ENCODE peak calls at places on chromosomes 5 and 9, in five cellular contexts. L is progenitor cell of endocrine pancreas, T is astrocyte, G is brain microvascular endothelial cell, D is GM06990. P is an unnamed sample.

GRCh38 chr5:117077142-117077541 is 502.5 kb upstream of the SEMA6A start:
- DNase-seq in L (no peak), T (no peak), G (no peak), D (no peak), P (no peak)

GRCh38 chr5:61397238-61397637 is 65.2 kb downstream of the ZSWIM6 start:
- DNase-seq in L (no peak), T (no peak), G (peak), D (no peak), P (no peak)

GRCh38 chr5:39717186-39717897 is 292.6 kb upstream of the DAB2 start:
- DNase-seq in L (no peak), T (no peak), G (no peak), D (no peak), P (no peak)

GRCh38 chr5:73853091-73853490 is 227.1 kb downstream of the ARHGEF28 start:
- DNase-seq in L (no peak), T (peak), G (peak), D (no peak), P (no peak)

GRCh38 chr9:3662671-3663070 is 136.9 kb upstream of the RFX3 start:
- DNase-seq in L (no peak), T (peak), G (peak), D (no peak), P (no peak)

GRCh38 chr9:129835860-129836223 is 584 bp downstream of the USP20 start:
- DNase-seq in L (no peak), T (peak), G (peak), D (no peak), P (no peak)

GRCh38 chr5:14399054-14399657 is 182.4 kb upstream of the OTULINL start:
- DNase-seq in L (no peak), T (peak), G (peak), D (no peak), P (no peak)

GRCh38 chr9:71816782-71817549 is 48.7 kb upstream of the CEMIP2 start:
- DNase-seq in L (no peak), T (no peak), G (no peak), D (no peak), P (no peak)

GRCh38 chr5:6715758-6716633 is 2.8 kb downstream of the TENT4A start:
- DNase-seq in L (no peak), T (no peak), G (no peak), D (no peak), P (no peak)

GRCh38 chr5:163105456-163105855 is 331.9 kb upstream of the CCNG1 start:
- DNase-seq in L (no peak), T (peak), G (no peak), D (no peak), P (no peak)

GRCh38 chr9:24189986-24190385 is 355.7 kb downstream of the IZUMO3 start:
- DNase-seq in L (no peak), T (no peak), G (no peak), D (no peak), P (no peak)

GRCh38 chr5:139371482-139372435 is 11.3 kb downstream of the SLC23A1 start:
- DNase-seq in L (no peak), T (peak), G (no peak), D (no peak), P (no peak)

GRCh38 chr5:90173299-90174030 is 236.1 kb downstream of the CETN3 start:
- DNase-seq in L (no peak), T (peak), G (no peak), D (no peak), P (no peak)

GRCh38 chr9:137828527-137829259 is 48.9 kb upstream of the CACNA1B start:
- DNase-seq in L (peak), T (no peak), G (no peak), D (no peak), P (no peak)

GRCh38 chr5:43661102-43661501 is 58.1 kb downstream of the NNT start:
- DNase-seq in L (no peak), T (no peak), G (peak), D (no peak), P (no peak)

GRCh38 chr5:127517110-127517479 is 345 bp upstream of the PRRC1 start:
- DNase-seq in L (peak), T (peak), G (no peak), D (no peak), P (no peak)

GRCh38 chr9:90815183-90815943 is 13.7 kb downstream of the SYK start:
- DNase-seq in L (no peak), T (no peak), G (no peak), D (no peak), P (peak)

GRCh38 chr9:134838651-134839431 is 41.8 kb upstream of the FCN2 start:
- DNase-seq in L (no peak), T (no peak), G (no peak), D (no peak), P (no peak)

GRCh38 chr5:108367679-108368334 is 14.1 kb downstream of the FBXL17 start:
- DNase-seq in L (no peak), T (peak), G (no peak), D (no peak), P (no peak)

DNA sequence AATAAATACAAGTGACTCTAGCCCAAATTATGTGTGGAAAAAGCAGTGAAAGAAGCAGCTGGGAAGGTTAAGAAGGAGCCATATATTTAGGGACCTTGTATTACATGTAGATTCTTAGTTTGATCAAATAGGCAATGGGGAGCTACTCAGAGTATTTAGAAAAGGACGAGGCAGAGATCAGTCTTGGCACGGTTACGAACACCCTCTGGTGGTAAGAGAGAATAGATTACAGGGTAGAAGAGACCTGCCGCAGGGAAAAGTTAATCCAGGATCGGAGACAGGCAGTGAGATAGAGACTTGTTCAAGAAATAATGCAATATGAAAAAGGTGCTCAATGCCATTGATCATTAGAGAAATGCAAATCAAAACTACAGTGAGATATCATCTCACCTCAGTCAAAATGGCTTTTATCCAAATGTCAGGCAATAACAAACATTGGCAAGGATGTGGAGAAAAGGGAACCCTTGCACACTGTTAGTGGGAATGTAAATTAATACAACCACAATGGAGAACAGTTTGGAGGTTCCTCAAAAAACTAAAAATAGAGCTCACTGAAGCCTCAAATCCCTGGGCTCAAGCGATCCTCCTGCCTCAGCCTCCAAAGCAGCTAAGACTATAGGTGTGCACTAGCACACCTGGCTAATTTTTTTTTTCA is 12.0 kb downstream of the INIP start:
- DNase-seq in L (no peak), T (peak), G (peak), D (no peak), P (no peak)
- TF ChIP-seq CTCF in L (peak), T (peak), G (peak), D (no peak), P (no peak)

DNA sequence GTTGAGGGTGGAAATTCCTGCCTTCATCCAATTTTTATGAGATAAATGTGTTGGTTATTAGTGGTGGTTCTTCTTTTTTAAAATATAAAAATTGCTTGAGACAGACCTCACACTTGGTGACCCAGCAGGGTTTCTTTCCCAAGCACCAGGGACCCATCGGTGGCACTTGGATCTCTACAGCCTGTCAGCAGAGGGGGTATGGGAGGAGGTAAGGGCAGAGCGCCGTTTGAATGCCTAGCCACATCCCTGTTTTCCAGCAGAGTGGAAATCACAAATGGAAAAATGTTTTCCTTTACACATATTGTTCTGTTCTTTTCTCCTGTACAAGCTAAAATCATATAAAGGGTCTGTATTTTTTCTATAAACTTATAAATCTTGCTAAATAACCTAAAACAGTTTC is 248.0 kb downstream of the NR3C1 start:
- DNase-seq in L (no peak), T (no peak), G (no peak), D (no peak), P (no peak)
- TF ChIP-seq CTCF in L (no peak), T (no peak), G (no peak), D (no peak), P (no peak)

GRCh38 chr9:76894198-76894597 is 11.7 kb downstream of the PRUNE2 start:
- DNase-seq in L (no peak), T (no peak), G (no peak), D (no peak), P (no peak)
- TF ChIP-seq CTCF in L (no peak), T (no peak), G (no peak), D (no peak), P (no peak)

GRCh38 chr5:95283761-95284511 is 958 bp downstream of the MCTP1 start:
- DNase-seq in L (peak), T (peak), G (no peak), D (peak), P (no peak)
- TF ChIP-seq CTCF in L (peak), T (no peak), G (peak), D (peak), P (no peak)

DNA sequence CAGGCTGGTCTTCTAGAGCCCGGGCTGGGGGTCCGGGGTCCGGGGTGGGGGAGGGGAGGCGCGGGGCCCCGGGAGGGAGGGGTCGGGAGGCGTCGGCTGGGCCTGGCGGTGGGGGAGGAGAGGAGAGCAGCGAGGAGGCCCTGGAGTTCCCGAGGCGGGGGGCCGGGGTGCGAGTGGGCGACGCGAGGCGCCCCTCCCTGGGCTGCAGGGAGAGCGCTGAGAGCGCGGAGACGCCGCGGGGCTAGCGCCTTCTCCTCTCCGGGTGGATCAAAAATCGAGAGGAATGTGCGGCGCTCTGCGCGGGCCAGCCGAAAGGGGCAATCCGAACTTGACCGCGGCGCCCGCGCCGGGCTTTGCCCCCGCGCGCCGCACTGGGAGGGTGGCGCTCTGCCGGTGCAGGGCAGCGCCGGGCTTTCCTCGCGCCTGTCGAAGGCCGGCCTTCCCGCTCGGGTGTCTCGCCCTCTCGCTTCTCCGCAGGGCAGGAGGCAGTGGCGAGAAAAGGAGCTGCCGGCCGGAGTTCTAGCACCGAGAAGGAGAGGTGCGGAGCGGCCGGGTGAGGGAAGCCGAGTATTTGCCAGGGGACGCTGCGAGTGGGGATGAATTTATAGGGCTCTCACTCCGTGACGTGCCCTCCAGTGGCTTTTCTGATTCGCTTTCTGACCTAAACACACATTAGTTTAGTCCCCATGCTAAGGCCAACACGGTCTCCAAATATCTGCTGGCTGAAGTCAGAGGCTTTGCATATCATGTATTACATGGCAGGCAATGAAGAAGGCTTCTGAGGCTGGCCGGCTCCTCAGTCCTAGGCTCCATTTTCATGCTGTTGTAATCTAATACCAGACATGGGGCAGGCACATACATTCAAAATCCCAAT is at the start of gene GDNF:
- DNase-seq in L (peak), T (peak), G (no peak), D (peak), P (no peak)
- TF ChIP-seq CTCF in L (peak), T (peak), G (peak), D (no peak), P (no peak)

GRCh38 chr9:136247947-136248637 is 2.5 kb upstream of the QSOX2 start:
- DNase-seq in L (no peak), T (no peak), G (no peak), D (no peak), P (no peak)
- TF ChIP-seq CTCF in L (no peak), T (no peak), G (no peak), D (no peak), P (no peak)

GRCh38 chr5:174271316-174271715 is 225.8 kb downstream of the NSG2 start:
- DNase-seq in L (no peak), T (no peak), G (no peak), D (no peak), P (no peak)

GRCh38 chr5:174273325-174273724 is 227.8 kb downstream of the NSG2 start:
- DNase-seq in L (no peak), T (no peak), G (no peak), D (peak), P (no peak)

GRCh38 chr5:174281089-174281488 is 235.6 kb downstream of the NSG2 start:
- DNase-seq in L (no peak), T (no peak), G (no peak), D (no peak), P (no peak)

GRCh38 chr5:174272671-174273070 is 227.2 kb downstream of the NSG2 start:
- DNase-seq in L (no peak), T (no peak), G (no peak), D (no peak), P (no peak)

GRCh38 chr5:174275959-174276358 is 230.5 kb downstream of the NSG2 start:
- DNase-seq in L (no peak), T (no peak), G (no peak), D (no peak), P (no peak)
- TF ChIP-seq CTCF in L (no peak), T (no peak), G (no peak), D (no peak), P (no peak)